ENCODE peak calls at places on chromosome 11, in eight cellular contexts. One of them, this sample, is unnamed.

GRCh38 chr11:109000531-109000930 is 335.7 kb downstream of the DDX10 start:
- DNase-seq in activated CD4-positive, alpha-beta T cell treated with anti-CD3 and anti-CD28 coated beads, Interleukin-2, amount 10 ng/mL, durations not matched to agents 7 days and 5 days: no peak
- DNase-seq in SW480: no peak
- DNase-seq in NCI-H2107: no peak
- DNase-seq in stimulated activated CD4-positive, alpha-beta T cell treated with anti-CD3 and anti-CD28 coated beads, Interleukin-1b, Interleukin-23, amount 100 ng/mL, for 48 hours: no peak
- DNase-seq in amygdala: no peak
- DNase-seq in right lobe of liver: no peak
- DNase-seq in GM23338: no peak
- DNase-seq in this sample: no peak

GRCh38 chr11:1870721-1871466 is 18.0 kb downstream of the LSP1 start:
- DNase-seq in SW480: peak; percentile 49
- DNase-seq in NCI-H2107: no peak
- DNase-seq in GM23338: peak; percentile 21
- DNase-seq in amygdala: no peak
- DNase-seq in activated CD4-positive, alpha-beta T cell treated with anti-CD3 and anti-CD28 coated beads, Interleukin-2, amount 10 ng/mL, durations not matched to agents 7 days and 5 days: peak; percentile 48
- DNase-seq in stimulated activated CD4-positive, alpha-beta T cell treated with anti-CD3 and anti-CD28 coated beads, Interleukin-1b, Interleukin-23, amount 100 ng/mL, for 48 hours: no peak
- DNase-seq in right lobe of liver: peak; percentile 23
- DNase-seq in this sample: no peak

GRCh38 chr11:10784229-10785145 is 24.2 kb downstream of the EIF4G2 start:
- DNase-seq in amygdala: peak; percentile 14
- DNase-seq in stimulated activated CD4-positive, alpha-beta T cell treated with anti-CD3 and anti-CD28 coated beads, Interleukin-1b, Interleukin-23, amount 100 ng/mL, for 48 hours: no peak
- DNase-seq in SW480: no peak
- DNase-seq in right lobe of liver: no peak
- DNase-seq in activated CD4-positive, alpha-beta T cell treated with anti-CD3 and anti-CD28 coated beads, Interleukin-2, amount 10 ng/mL, durations not matched to agents 7 days and 5 days: no peak
- DNase-seq in NCI-H2107: peak; percentile 73
- DNase-seq in GM23338: no peak
- DNase-seq in this sample: no peak

GRCh38 chr11:35387341-35387982 is 31.9 kb downstream of the SLC1A2 start:
- DNase-seq in SW480: no peak
- DNase-seq in GM23338: no peak
- DNase-seq in stimulated activated CD4-positive, alpha-beta T cell treated with anti-CD3 and anti-CD28 coated beads, Interleukin-1b, Interleukin-23, amount 100 ng/mL, for 48 hours: no peak
- DNase-seq in amygdala: no peak
- DNase-seq in right lobe of liver: no peak
- DNase-seq in NCI-H2107: no peak
- DNase-seq in activated CD4-positive, alpha-beta T cell treated with anti-CD3 and anti-CD28 coated beads, Interleukin-2, amount 10 ng/mL, durations not matched to agents 7 days and 5 days: no peak
- DNase-seq in this sample: no peak

GRCh38 chr11:5258543-5259262 is 4.1 kb upstream of the HBG2 start:
- DNase-seq in stimulated activated CD4-positive, alpha-beta T cell treated with anti-CD3 and anti-CD28 coated beads, Interleukin-1b, Interleukin-23, amount 100 ng/mL, for 48 hours: no peak
- DNase-seq in SW480: no peak
- DNase-seq in NCI-H2107: no peak
- DNase-seq in activated CD4-positive, alpha-beta T cell treated with anti-CD3 and anti-CD28 coated beads, Interleukin-2, amount 10 ng/mL, durations not matched to agents 7 days and 5 days: no peak
- DNase-seq in GM23338: peak; percentile 47
- DNase-seq in right lobe of liver: no peak
- DNase-seq in amygdala: no peak
- DNase-seq in this sample: no peak

GRCh38 chr11:16184588-16184987 is 171.8 kb downstream of the SOX6 start:
- DNase-seq in GM23338: no peak
- DNase-seq in SW480: peak; percentile 43
- DNase-seq in amygdala: no peak
- DNase-seq in stimulated activated CD4-positive, alpha-beta T cell treated with anti-CD3 and anti-CD28 coated beads, Interleukin-1b, Interleukin-23, amount 100 ng/mL, for 48 hours: no peak
- DNase-seq in NCI-H2107: no peak
- DNase-seq in right lobe of liver: no peak
- DNase-seq in activated CD4-positive, alpha-beta T cell treated with anti-CD3 and anti-CD28 coated beads, Interleukin-2, amount 10 ng/mL, durations not matched to agents 7 days and 5 days: no peak
- DNase-seq in this sample: peak; percentile 86

GRCh38 chr11:13337986-13338436 is 60.4 kb downstream of the BMAL1 start:
- DNase-seq in activated CD4-positive, alpha-beta T cell treated with anti-CD3 and anti-CD28 coated beads, Interleukin-2, amount 10 ng/mL, durations not matched to agents 7 days and 5 days: no peak
- DNase-seq in SW480: no peak
- DNase-seq in right lobe of liver: no peak
- DNase-seq in GM23338: no peak
- DNase-seq in stimulated activated CD4-positive, alpha-beta T cell treated with anti-CD3 and anti-CD28 coated beads, Interleukin-1b, Interleukin-23, amount 100 ng/mL, for 48 hours: no peak
- DNase-seq in amygdala: no peak
- DNase-seq in NCI-H2107: no peak
- DNase-seq in this sample: peak; percentile 33

GRCh38 chr11:100574894-100575769 is 112.0 kb upstream of the ARHGAP42 start:
- DNase-seq in SW480: peak; percentile 15
- DNase-seq in GM23338: peak; percentile 57
- DNase-seq in NCI-H2107: no peak
- DNase-seq in activated CD4-positive, alpha-beta T cell treated with anti-CD3 and anti-CD28 coated beads, Interleukin-2, amount 10 ng/mL, durations not matched to agents 7 days and 5 days: no peak
- DNase-seq in stimulated activated CD4-positive, alpha-beta T cell treated with anti-CD3 and anti-CD28 coated beads, Interleukin-1b, Interleukin-23, amount 100 ng/mL, for 48 hours: no peak
- DNase-seq in right lobe of liver: no peak
- DNase-seq in amygdala: no peak
- DNase-seq in this sample: peak; percentile 42

GRCh38 chr11:63813035-63813562 is at the start of gene SPINDOC:
- DNase-seq in right lobe of liver: peak; percentile 84
- DNase-seq in SW480: peak; percentile 62
- DNase-seq in amygdala: peak; percentile 67
- DNase-seq in GM23338: peak; percentile 82
- DNase-seq in NCI-H2107: peak; percentile 67
- DNase-seq in activated CD4-positive, alpha-beta T cell treated with anti-CD3 and anti-CD28 coated beads, Interleukin-2, amount 10 ng/mL, durations not matched to agents 7 days and 5 days: peak; percentile 78
- DNase-seq in stimulated activated CD4-positive, alpha-beta T cell treated with anti-CD3 and anti-CD28 coated beads, Interleukin-1b, Interleukin-23, amount 100 ng/mL, for 48 hours: peak; percentile 65
- DNase-seq in this sample: peak; percentile 59

GRCh38 chr11:1449516-1450270 is 36.9 kb downstream of the MOB2 start:
- DNase-seq in right lobe of liver: no peak
- DNase-seq in SW480: no peak
- DNase-seq in GM23338: no peak
- DNase-seq in activated CD4-positive, alpha-beta T cell treated with anti-CD3 and anti-CD28 coated beads, Interleukin-2, amount 10 ng/mL, durations not matched to agents 7 days and 5 days: no peak
- DNase-seq in NCI-H2107: no peak
- DNase-seq in stimulated activated CD4-positive, alpha-beta T cell treated with anti-CD3 and anti-CD28 coated beads, Interleukin-1b, Interleukin-23, amount 100 ng/mL, for 48 hours: no peak
- DNase-seq in amygdala: no peak
- DNase-seq in this sample: no peak

GRCh38 chr11:57424802-57425564 is 1.9 kb downstream of the SLC43A3 start:
- DNase-seq in SW480: no peak
- DNase-seq in NCI-H2107: no peak
- DNase-seq in amygdala: peak; percentile 18
- DNase-seq in stimulated activated CD4-positive, alpha-beta T cell treated with anti-CD3 and anti-CD28 coated beads, Interleukin-1b, Interleukin-23, amount 100 ng/mL, for 48 hours: peak; percentile 95
- DNase-seq in GM23338: no peak
- DNase-seq in activated CD4-positive, alpha-beta T cell treated with anti-CD3 and anti-CD28 coated beads, Interleukin-2, amount 10 ng/mL, durations not matched to agents 7 days and 5 days: peak; percentile 79
- DNase-seq in right lobe of liver: peak; percentile 84
- DNase-seq in this sample: peak; percentile 55

GRCh38 chr11:27329867-27330632 is 33.0 kb downstream of the CCDC34 start:
- DNase-seq in right lobe of liver: no peak
- DNase-seq in activated CD4-positive, alpha-beta T cell treated with anti-CD3 and anti-CD28 coated beads, Interleukin-2, amount 10 ng/mL, durations not matched to agents 7 days and 5 days: no peak
- DNase-seq in stimulated activated CD4-positive, alpha-beta T cell treated with anti-CD3 and anti-CD28 coated beads, Interleukin-1b, Interleukin-23, amount 100 ng/mL, for 48 hours: no peak
- DNase-seq in SW480: no peak
- DNase-seq in NCI-H2107: no peak
- DNase-seq in GM23338: no peak
- DNase-seq in amygdala: no peak
- DNase-seq in this sample: no peak

GRCh38 chr11:47270331-47271271 is 668 bp downstream of the MADD start:
- DNase-seq in GM23338: peak; percentile 59
- DNase-seq in right lobe of liver: peak; percentile 37
- DNase-seq in SW480: peak; percentile 52
- DNase-seq in stimulated activated CD4-positive, alpha-beta T cell treated with anti-CD3 and anti-CD28 coated beads, Interleukin-1b, Interleukin-23, amount 100 ng/mL, for 48 hours: peak; percentile 30
- DNase-seq in amygdala: peak; percentile 49
- DNase-seq in NCI-H2107: no peak
- DNase-seq in activated CD4-positive, alpha-beta T cell treated with anti-CD3 and anti-CD28 coated beads, Interleukin-2, amount 10 ng/mL, durations not matched to agents 7 days and 5 days: peak; percentile 43
- DNase-seq in this sample: no peak

GRCh38 chr11:101584651-101585050 is 844 bp upstream of the TRPC6 start:
- DNase-seq in activated CD4-positive, alpha-beta T cell treated with anti-CD3 and anti-CD28 coated beads, Interleukin-2, amount 10 ng/mL, durations not matched to agents 7 days and 5 days: no peak
- DNase-seq in right lobe of liver: no peak
- DNase-seq in NCI-H2107: no peak
- DNase-seq in SW480: no peak
- DNase-seq in GM23338: no peak
- DNase-seq in stimulated activated CD4-positive, alpha-beta T cell treated with anti-CD3 and anti-CD28 coated beads, Interleukin-1b, Interleukin-23, amount 100 ng/mL, for 48 hours: no peak
- DNase-seq in amygdala: no peak
- DNase-seq in this sample: no peak

GRCh38 chr11:129090056-129090455 is 102.1 kb downstream of the ARHGAP32 start:
- DNase-seq in GM23338: no peak
- DNase-seq in stimulated activated CD4-positive, alpha-beta T cell treated with anti-CD3 and anti-CD28 coated beads, Interleukin-1b, Interleukin-23, amount 100 ng/mL, for 48 hours: no peak
- DNase-seq in activated CD4-positive, alpha-beta T cell treated with anti-CD3 and anti-CD28 coated beads, Interleukin-2, amount 10 ng/mL, durations not matched to agents 7 days and 5 days: no peak
- DNase-seq in SW480: no peak
- DNase-seq in right lobe of liver: no peak
- DNase-seq in amygdala: no peak
- DNase-seq in NCI-H2107: no peak
- DNase-seq in this sample: no peak

GRCh38 chr11:10480760-10481159 is 25.7 kb downstream of the AMPD3 start:
- DNase-seq in GM23338: no peak
- DNase-seq in right lobe of liver: no peak
- DNase-seq in SW480: no peak
- DNase-seq in stimulated activated CD4-positive, alpha-beta T cell treated with anti-CD3 and anti-CD28 coated beads, Interleukin-1b, Interleukin-23, amount 100 ng/mL, for 48 hours: no peak
- DNase-seq in amygdala: no peak
- DNase-seq in NCI-H2107: no peak
- DNase-seq in activated CD4-positive, alpha-beta T cell treated with anti-CD3 and anti-CD28 coated beads, Interleukin-2, amount 10 ng/mL, durations not matched to agents 7 days and 5 days: no peak
- DNase-seq in this sample: no peak

GRCh38 chr11:100719809-100720221 is 32.7 kb downstream of the ARHGAP42 start:
- DNase-seq in stimulated activated CD4-positive, alpha-beta T cell treated with anti-CD3 and anti-CD28 coated beads, Interleukin-1b, Interleukin-23, amount 100 ng/mL, for 48 hours: no peak
- DNase-seq in SW480: peak; percentile 74
- DNase-seq in amygdala: peak; percentile 29
- DNase-seq in GM23338: peak; percentile 63
- DNase-seq in right lobe of liver: peak; percentile 57
- DNase-seq in NCI-H2107: no peak
- DNase-seq in activated CD4-positive, alpha-beta T cell treated with anti-CD3 and anti-CD28 coated beads, Interleukin-2, amount 10 ng/mL, durations not matched to agents 7 days and 5 days: no peak
- DNase-seq in this sample: peak; percentile 70

GRCh38 chr11:79486239-79486984 is 45.6 kb upstream of the TENM4 start:
- DNase-seq in activated CD4-positive, alpha-beta T cell treated with anti-CD3 and anti-CD28 coated beads, Interleukin-2, amount 10 ng/mL, durations not matched to agents 7 days and 5 days: no peak
- DNase-seq in amygdala: no peak
- DNase-seq in NCI-H2107: no peak
- DNase-seq in SW480: peak; percentile 47
- DNase-seq in right lobe of liver: no peak
- DNase-seq in stimulated activated CD4-positive, alpha-beta T cell treated with anti-CD3 and anti-CD28 coated beads, Interleukin-1b, Interleukin-23, amount 100 ng/mL, for 48 hours: no peak
- DNase-seq in GM23338: peak; percentile 34
- DNase-seq in this sample: peak; percentile 3

GRCh38 chr11:11966826-11967668 is 41.4 kb downstream of the DKK3 start:
- DNase-seq in stimulated activated CD4-positive, alpha-beta T cell treated with anti-CD3 and anti-CD28 coated beads, Interleukin-1b, Interleukin-23, amount 100 ng/mL, for 48 hours: peak; percentile 73
- DNase-seq in NCI-H2107: no peak
- DNase-seq in activated CD4-positive, alpha-beta T cell treated with anti-CD3 and anti-CD28 coated beads, Interleukin-2, amount 10 ng/mL, durations not matched to agents 7 days and 5 days: peak; percentile 83
- DNase-seq in SW480: peak; percentile 67
- DNase-seq in amygdala: peak; percentile 48
- DNase-seq in right lobe of liver: peak; percentile 67
- DNase-seq in GM23338: peak; percentile 88
- DNase-seq in this sample: peak; percentile 65

GRCh38 chr11:94767701-94768601 is at the start of gene AMOTL1:
- DNase-seq in activated CD4-positive, alpha-beta T cell treated with anti-CD3 and anti-CD28 coated beads, Interleukin-2, amount 10 ng/mL, durations not matched to agents 7 days and 5 days: peak; percentile 28
- DNase-seq in SW480: no peak
- DNase-seq in GM23338: peak; percentile 92
- DNase-seq in amygdala: peak; percentile 75
- DNase-seq in NCI-H2107: peak; percentile 65
- DNase-seq in right lobe of liver: peak; percentile 89
- DNase-seq in stimulated activated CD4-positive, alpha-beta T cell treated with anti-CD3 and anti-CD28 coated beads, Interleukin-1b, Interleukin-23, amount 100 ng/mL, for 48 hours: peak; percentile 24
- DNase-seq in this sample: peak; percentile 39

GRCh38 chr11:45173064-45173463 is 26.6 kb downstream of the PRDM11 start:
- DNase-seq in NCI-H2107: no peak
- DNase-seq in amygdala: no peak
- DNase-seq in SW480: peak; percentile 83
- DNase-seq in stimulated activated CD4-positive, alpha-beta T cell treated with anti-CD3 and anti-CD28 coated beads, Interleukin-1b, Interleukin-23, amount 100 ng/mL, for 48 hours: no peak
- DNase-seq in activated CD4-positive, alpha-beta T cell treated with anti-CD3 and anti-CD28 coated beads, Interleukin-2, amount 10 ng/mL, durations not matched to agents 7 days and 5 days: no peak
- DNase-seq in GM23338: no peak
- DNase-seq in right lobe of liver: no peak
- DNase-seq in this sample: peak; percentile 96

GRCh38 chr11:34978236-34979191 is 62.1 kb downstream of the PDHX start:
- DNase-seq in right lobe of liver: no peak
- DNase-seq in stimulated activated CD4-positive, alpha-beta T cell treated with anti-CD3 and anti-CD28 coated beads, Interleukin-1b, Interleukin-23, amount 100 ng/mL, for 48 hours: no peak
- DNase-seq in NCI-H2107: no peak
- DNase-seq in SW480: no peak
- DNase-seq in GM23338: peak; percentile 30
- DNase-seq in activated CD4-positive, alpha-beta T cell treated with anti-CD3 and anti-CD28 coated beads, Interleukin-2, amount 10 ng/mL, durations not matched to agents 7 days and 5 days: no peak
- DNase-seq in amygdala: no peak
- DNase-seq in this sample: no peak

GRCh38 chr11:133957926-133958325 is 1.2 kb upstream of the IGSF9B start:
- DNase-seq in stimulated activated CD4-positive, alpha-beta T cell treated with anti-CD3 and anti-CD28 coated beads, Interleukin-1b, Interleukin-23, amount 100 ng/mL, for 48 hours: no peak
- DNase-seq in amygdala: no peak
- DNase-seq in right lobe of liver: no peak
- DNase-seq in SW480: no peak
- DNase-seq in activated CD4-positive, alpha-beta T cell treated with anti-CD3 and anti-CD28 coated beads, Interleukin-2, amount 10 ng/mL, durations not matched to agents 7 days and 5 days: no peak
- DNase-seq in GM23338: peak; percentile 35
- DNase-seq in NCI-H2107: no peak
- DNase-seq in this sample: no peak

GRCh38 chr11:83865636-83866461 is 579.7 kb upstream of the CCDC90B start:
- DNase-seq in right lobe of liver: no peak
- DNase-seq in amygdala: no peak
- DNase-seq in NCI-H2107: no peak
- DNase-seq in activated CD4-positive, alpha-beta T cell treated with anti-CD3 and anti-CD28 coated beads, Interleukin-2, amount 10 ng/mL, durations not matched to agents 7 days and 5 days: no peak
- DNase-seq in stimulated activated CD4-positive, alpha-beta T cell treated with anti-CD3 and anti-CD28 coated beads, Interleukin-1b, Interleukin-23, amount 100 ng/mL, for 48 hours: no peak
- DNase-seq in SW480: no peak
- DNase-seq in GM23338: no peak
- DNase-seq in this sample: no peak

GRCh38 chr11:36412781-36413383 is 97.2 kb downstream of the TRAF6 start:
- DNase-seq in NCI-H2107: no peak
- DNase-seq in activated CD4-positive, alpha-beta T cell treated with anti-CD3 and anti-CD28 coated beads, Interleukin-2, amount 10 ng/mL, durations not matched to agents 7 days and 5 days: no peak
- DNase-seq in amygdala: no peak
- DNase-seq in SW480: no peak
- DNase-seq in stimulated activated CD4-positive, alpha-beta T cell treated with anti-CD3 and anti-CD28 coated beads, Interleukin-1b, Interleukin-23, amount 100 ng/mL, for 48 hours: no peak
- DNase-seq in right lobe of liver: no peak
- DNase-seq in GM23338: no peak
- DNase-seq in this sample: no peak

GRCh38 chr11:37630866-37631265 is 1032.8 kb upstream of the RAG2 start:
- DNase-seq in NCI-H2107: no peak
- DNase-seq in stimulated activated CD4-positive, alpha-beta T cell treated with anti-CD3 and anti-CD28 coated beads, Interleukin-1b, Interleukin-23, amount 100 ng/mL, for 48 hours: no peak
- DNase-seq in GM23338: no peak
- DNase-seq in activated CD4-positive, alpha-beta T cell treated with anti-CD3 and anti-CD28 coated beads, Interleukin-2, amount 10 ng/mL, durations not matched to agents 7 days and 5 days: no peak
- DNase-seq in SW480: no peak
- DNase-seq in amygdala: no peak
- DNase-seq in right lobe of liver: no peak
- DNase-seq in this sample: no peak

GRCh38 chr11:79390923-79391322 is 49.9 kb downstream of the TENM4 start:
- DNase-seq in stimulated activated CD4-positive, alpha-beta T cell treated with anti-CD3 and anti-CD28 coated beads, Interleukin-1b, Interleukin-23, amount 100 ng/mL, for 48 hours: no peak
- DNase-seq in GM23338: no peak
- DNase-seq in SW480: no peak
- DNase-seq in amygdala: no peak
- DNase-seq in NCI-H2107: no peak
- DNase-seq in right lobe of liver: no peak
- DNase-seq in activated CD4-positive, alpha-beta T cell treated with anti-CD3 and anti-CD28 coated beads, Interleukin-2, amount 10 ng/mL, durations not matched to agents 7 days and 5 days: no peak
- DNase-seq in this sample: no peak

GRCh38 chr11:69468911-69469885 is 12.3 kb upstream of the LINC01488 start:
- DNase-seq in stimulated activated CD4-positive, alpha-beta T cell treated with anti-CD3 and anti-CD28 coated beads, Interleukin-1b, Interleukin-23, amount 100 ng/mL, for 48 hours: no peak
- DNase-seq in amygdala: no peak
- DNase-seq in GM23338: no peak
- DNase-seq in SW480: no peak
- DNase-seq in NCI-H2107: no peak
- DNase-seq in activated CD4-positive, alpha-beta T cell treated with anti-CD3 and anti-CD28 coated beads, Interleukin-2, amount 10 ng/mL, durations not matched to agents 7 days and 5 days: no peak
- DNase-seq in right lobe of liver: peak; percentile 27
- DNase-seq in this sample: peak; percentile 45

GRCh38 chr11:2927851-2928604 is 1.2 kb downstream of the PHLDA2 start:
- DNase-seq in GM23338: no peak
- DNase-seq in NCI-H2107: no peak
- DNase-seq in right lobe of liver: peak; percentile 24
- DNase-seq in amygdala: no peak
- DNase-seq in activated CD4-positive, alpha-beta T cell treated with anti-CD3 and anti-CD28 coated beads, Interleukin-2, amount 10 ng/mL, durations not matched to agents 7 days and 5 days: no peak
- DNase-seq in stimulated activated CD4-positive, alpha-beta T cell treated with anti-CD3 and anti-CD28 coated beads, Interleukin-1b, Interleukin-23, amount 100 ng/mL, for 48 hours: no peak
- DNase-seq in SW480: peak; percentile 38
- DNase-seq in this sample: peak; percentile 55

GRCh38 chr11:131677832-131678470 is 307.5 kb downstream of the NTM start:
- DNase-seq in GM23338: peak; percentile 57
- DNase-seq in amygdala: no peak
- DNase-seq in activated CD4-positive, alpha-beta T cell treated with anti-CD3 and anti-CD28 coated beads, Interleukin-2, amount 10 ng/mL, durations not matched to agents 7 days and 5 days: no peak
- DNase-seq in right lobe of liver: no peak
- DNase-seq in SW480: no peak
- DNase-seq in stimulated activated CD4-positive, alpha-beta T cell treated with anti-CD3 and anti-CD28 coated beads, Interleukin-1b, Interleukin-23, amount 100 ng/mL, for 48 hours: no peak
- DNase-seq in NCI-H2107: no peak
- DNase-seq in this sample: no peak

GRCh38 chr11:57900315-57900714 is 123.4 kb upstream of the OR9Q1 start:
- DNase-seq in NCI-H2107: no peak
- DNase-seq in amygdala: no peak
- DNase-seq in activated CD4-positive, alpha-beta T cell treated with anti-CD3 and anti-CD28 coated beads, Interleukin-2, amount 10 ng/mL, durations not matched to agents 7 days and 5 days: no peak
- DNase-seq in GM23338: no peak
- DNase-seq in stimulated activated CD4-positive, alpha-beta T cell treated with anti-CD3 and anti-CD28 coated beads, Interleukin-1b, Interleukin-23, amount 100 ng/mL, for 48 hours: no peak
- DNase-seq in right lobe of liver: no peak
- DNase-seq in SW480: peak; percentile 31
- DNase-seq in this sample: peak; percentile 92

GRCh38 chr11:118095967-118096367 is 9.2 kb upstream of the SMIM35 start:
- DNase-seq in NCI-H2107: no peak
- DNase-seq in SW480: no peak
- DNase-seq in right lobe of liver: no peak
- DNase-seq in GM23338: no peak
- DNase-seq in activated CD4-positive, alpha-beta T cell treated with anti-CD3 and anti-CD28 coated beads, Interleukin-2, amount 10 ng/mL, durations not matched to agents 7 days and 5 days: no peak
- DNase-seq in amygdala: no peak
- DNase-seq in stimulated activated CD4-positive, alpha-beta T cell treated with anti-CD3 and anti-CD28 coated beads, Interleukin-1b, Interleukin-23, amount 100 ng/mL, for 48 hours: no peak
- DNase-seq in this sample: no peak

GRCh38 chr11:14809466-14809865 is 82.6 kb downstream of the CYP2R1 start:
- DNase-seq in GM23338: no peak
- DNase-seq in amygdala: no peak
- DNase-seq in stimulated activated CD4-positive, alpha-beta T cell treated with anti-CD3 and anti-CD28 coated beads, Interleukin-1b, Interleukin-23, amount 100 ng/mL, for 48 hours: no peak
- DNase-seq in SW480: peak; percentile 11
- DNase-seq in NCI-H2107: no peak
- DNase-seq in activated CD4-positive, alpha-beta T cell treated with anti-CD3 and anti-CD28 coated beads, Interleukin-2, amount 10 ng/mL, durations not matched to agents 7 days and 5 days: no peak
- DNase-seq in right lobe of liver: no peak
- DNase-seq in this sample: no peak

GRCh38 chr11:9858218-9858617 is 194.3 kb downstream of the SWAP70 start:
- DNase-seq in NCI-H2107: no peak
- DNase-seq in amygdala: no peak
- DNase-seq in right lobe of liver: no peak
- DNase-seq in activated CD4-positive, alpha-beta T cell treated with anti-CD3 and anti-CD28 coated beads, Interleukin-2, amount 10 ng/mL, durations not matched to agents 7 days and 5 days: no peak
- DNase-seq in SW480: no peak
- DNase-seq in GM23338: no peak
- DNase-seq in stimulated activated CD4-positive, alpha-beta T cell treated with anti-CD3 and anti-CD28 coated beads, Interleukin-1b, Interleukin-23, amount 100 ng/mL, for 48 hours: no peak
- DNase-seq in this sample: no peak

This sample was measured in small intestine.